ENCODE peak calls at places on chromosome 6, in nine cellular contexts. R is NB4; Q is COR-L47; S is left ventricle myocardium inferior; A is HEK293T; B is NCI-H460; K is activated naive CD8-positive, alpha-beta T cell treated with anti-CD3 and anti-CD28 coated beads, Interleukin-2, amount 50 U/mL, for 24 hours; Y is ovary; L is effector memory CD8-positive, alpha-beta T cell. J is an unnamed sample.

GRCh38 chr6:82080767-82081166 is 166.8 kb downstream of the IBTK start:
- DNase-seq in S (no peak), Q (no peak), K (no peak), L (no peak), A (no peak), R (no peak), Y (no peak), B (no peak), J (no peak)

GRCh38 chr6:111759836-111760785 is 113.1 kb downstream of the FYN start:
- DNase-seq in R (no peak), K (no peak), A (no peak), Q (no peak), S (no peak), B (no peak), L (peak; percentile 66), Y (no peak), J (no peak)

GRCh38 chr6:97456070-97456469 is 173.1 kb upstream of the MMS22L start:
- DNase-seq in L (no peak), R (no peak), A (no peak), Q (no peak), S (no peak), K (no peak), Y (no peak), B (no peak), J (no peak)

GRCh38 chr6:138862491-138862890 is 66.6 kb downstream of the ECT2L start:
- DNase-seq in R (no peak), B (no peak), S (no peak), K (no peak), Q (no peak), A (no peak), L (no peak), Y (no peak), J (no peak)

GRCh38 chr6:43977404-43978111 is 149.7 kb downstream of the MRPL14 start:
- DNase-seq in R (peak; percentile 68), L (no peak), K (no peak), S (no peak), B (no peak), A (no peak), Q (no peak), Y (no peak), J (no peak)

GRCh38 chr6:79607000-79607399 is 24.1 kb upstream of the SH3BGRL2 start:
- DNase-seq in R (no peak), K (no peak), B (no peak), A (no peak), S (no peak), Q (no peak), Y (no peak), L (no peak), J (no peak)

GRCh38 chr6:157798851-157799250 is 24.2 kb upstream of the SNX9 start:
- DNase-seq in B (no peak), Y (no peak), L (no peak), K (no peak), S (no peak), Q (no peak), A (no peak), R (peak; percentile 36), J (no peak)

GRCh38 chr6:50899306-50899840 is 80.7 kb downstream of the TFAP2B start:
- DNase-seq in A (no peak), Q (no peak), K (no peak), B (no peak), Y (no peak), S (no peak), R (no peak), L (no peak), J (no peak)

GRCh38 chr6:167709196-167709595 is 117.5 kb upstream of the AFDN start:
- DNase-seq in A (no peak), S (no peak), L (no peak), R (no peak), Y (no peak), K (no peak), B (no peak), Q (no peak), J (no peak)

GRCh38 chr6:158654498-158654897 is 4.6 kb downstream of the SYTL3 start:
- DNase-seq in Q (no peak), Y (peak; percentile 84), S (peak; percentile 82), R (peak; percentile 52), L (no peak), A (no peak), B (no peak), K (no peak), J (peak; percentile 81)

GRCh38 chr6:89346433-89346832 is 6.1 kb downstream of the UBE2J1 start:
- DNase-seq in S (no peak), R (no peak), A (no peak), B (no peak), Y (no peak), K (no peak), L (no peak), Q (no peak), J (no peak)

J was measured in left cardiac atrium.